ENCODE peak calls at places on chromosomes 7 and 10, in six cellular contexts. U is right atrium auricular region, D is astrocyte, G is suprapubic skin, V is ovary, F is prostate gland. B is an unnamed sample.

GRCh38 chr7:44184221-44184873 is 4.9 kb downstream of the GCK start:
- DNase-seq in V (no peak), G (no peak), D (peak; percentile 84), U (peak; percentile 44), F (no peak), B (peak; percentile 8)

GRCh38 chr10:104881740-104882139 is 240.7 kb downstream of the SORCS3 start:
- DNase-seq in D (no peak), V (no peak), U (no peak), F (no peak), G (no peak), B (no peak)

GRCh38 chr10:48523820-48524758 is 80.8 kb downstream of the ARHGAP22 start:
- DNase-seq in D (no peak), V (peak; percentile 72), U (no peak), F (no peak), G (peak; percentile 72), B (peak; percentile 64)

GRCh38 chr10:34814228-34815173 is 595 bp downstream of the PARD3 start:
- DNase-seq in U (no peak), F (peak; percentile 40), D (no peak), V (peak; percentile 77), G (peak; percentile 81), B (peak; percentile 49)

GRCh38 chr10:132659206-132660091 is 121.9 kb downstream of the INPP5A start:
- DNase-seq in V (no peak), G (no peak), U (no peak), F (peak; percentile 42), D (no peak), B (no peak)

GRCh38 chr10:127293640-127294039 is 97.2 kb upstream of the INSYN2A start:
- DNase-seq in G (no peak), F (no peak), D (no peak), V (no peak), U (no peak), B (no peak)

GRCh38 chr10:93061594-93062498 is 1.2 kb downstream of the CYP26C1 start:
- DNase-seq in F (no peak), V (no peak), D (peak; percentile 27), G (no peak), U (peak; percentile 46), B (no peak)

GRCh38 chr10:86217386-86218080 is 149.1 kb downstream of the GRID1 start:
- DNase-seq in G (no peak), F (no peak), D (peak; percentile 41), U (no peak), V (no peak), B (no peak)

GRCh38 chr10:70850097-70850496 is 34.3 kb downstream of the SGPL1 start:
- DNase-seq in U (no peak), F (no peak), G (no peak), V (no peak), D (peak; percentile 72), B (no peak)

GRCh38 chr7:142030294-142030693 is 34.6 kb downstream of the MGAM start:
- DNase-seq in F (no peak), D (no peak), U (no peak), V (no peak), G (no peak), B (no peak)

GRCh38 chr10:4383683-4384082 is 442.3 kb upstream of the AKR1E2 start:
- DNase-seq in V (no peak), D (peak; percentile 4), G (no peak), F (no peak), U (no peak), B (no peak)

GRCh38 chr7:153193144-153193595 is 433.6 kb downstream of the ACTR3B start:
- DNase-seq in F (no peak), V (peak; percentile 21), U (no peak), D (no peak), G (no peak), B (peak; percentile 61)

GRCh38 chr10:98467506-98468318 is 21.0 kb upstream of the HPS1 start:
- DNase-seq in U (peak; percentile 76), G (no peak), D (peak; percentile 68), V (peak; percentile 71), F (peak; percentile 83), B (peak; percentile 84)

GRCh38 chr7:16484453-16485158 is 19.1 kb upstream of the SOSTDC1 start:
- DNase-seq in G (no peak), V (no peak), U (no peak), F (no peak), D (peak; percentile 94), B (no peak)

GRCh38 chr10:43203491-43204393 is 63.1 kb downstream of the RASGEF1A start:
- DNase-seq in F (no peak), V (peak; percentile 22), U (no peak), D (no peak), G (peak; percentile 78), B (peak; percentile 48)

GRCh38 chr7:87875151-87876039 is 765 bp downstream of the SLC25A40 start:
- DNase-seq in G (no peak), V (no peak), D (no peak), F (peak; percentile 24), U (no peak), B (peak; percentile 54)

GRCh38 chr7:148753224-148753623 is 54.5 kb downstream of the CUL1 start:
- DNase-seq in U (no peak), V (no peak), G (no peak), F (no peak), D (peak; percentile 14), B (no peak)

GRCh38 chr7:4866528-4867496 is 5.0 kb upstream of the PAPOLB start:
- DNase-seq in F (no peak), U (no peak), D (no peak), G (no peak), V (no peak), B (no peak)

GRCh38 chr7:148719753-148720152 is 21.1 kb downstream of the CUL1 start:
- DNase-seq in G (no peak), U (no peak), D (no peak), V (no peak), F (no peak), B (no peak)

GRCh38 chr7:11231190-11231589 is 257.5 kb downstream of the PHF14 start:
- DNase-seq in G (no peak), V (no peak), U (no peak), D (no peak), F (no peak), B (no peak)

GRCh38 chr10:103712146-103712545 is 143.2 kb downstream of the SH3PXD2A start:
- DNase-seq in D (no peak), V (no peak), U (no peak), G (no peak), F (no peak), B (no peak)

GRCh38 chr7:50558380-50559051 is 6.7 kb downstream of the DDC start:
- DNase-seq in G (no peak), U (no peak), D (no peak), V (no peak), F (no peak), B (no peak)

GRCh38 chr10:20970044-20970443 is 72.9 kb upstream of the NEBL start:
- DNase-seq in D (peak; percentile 25), F (no peak), V (no peak), G (no peak), U (no peak), B (no peak)

GRCh38 chr7:135111379-135111778 is 36.5 kb upstream of the TMEM140 start:
- DNase-seq in F (no peak), V (no peak), U (no peak), D (no peak), G (no peak), B (no peak)

GRCh38 chr10:23826399-23826798 is 382.5 kb upstream of the KIAA1217 start:
- DNase-seq in U (no peak), D (no peak), V (no peak), F (peak; percentile 8), G (no peak), B (peak; percentile 38)

GRCh38 chr10:30542001-30542861 is 87.3 kb downstream of the LYZL2 start:
- DNase-seq in D (no peak), F (no peak), U (no peak), V (no peak), G (no peak), B (peak; percentile 20)
- TF ChIP-seq CTCF in D (no peak), F (no peak), U (no peak), V (no peak), G (no peak), B (no peak)

GRCh38 chr10:6574777-6575176 is 5.3 kb downstream of the PRKCQ start:
- DNase-seq in G (no peak), U (no peak), D (no peak), V (no peak), F (no peak), B (no peak)
- H3K4me1 ChIP-seq in G (peaks cover under 1% of the 10 kb centered on the region), U (peaks cover under 1% of the 10 kb centered on the region), D (no peaks in the 10 kb centered on the region), V (no peaks in the 10 kb centered on the region), F (no peaks in the 10 kb centered on the region), B (no peaks in the 10 kb centered on the region)

GRCh38 chr10:63719174-63719856 is 198.1 kb downstream of the REEP3 start:
- DNase-seq in F (no peak), D (no peak), G (no peak), V (no peak), U (no peak), B (no peak)

GRCh38 chr10:63718006-63718405 is 196.8 kb downstream of the REEP3 start:
- DNase-seq in D (no peak), U (no peak), F (no peak), G (no peak), V (no peak), B (no peak)

GRCh38 chr10:63720689-63721088 is 199.5 kb downstream of the REEP3 start:
- DNase-seq in V (no peak), F (no peak), U (no peak), D (no peak), G (no peak), B (no peak)

GRCh38 chr10:63718453-63718852 is 197.3 kb downstream of the REEP3 start:
- DNase-seq in F (no peak), G (no peak), D (no peak), U (no peak), V (no peak), B (no peak)

GRCh38 chr10:63720072-63720537 is 198.9 kb downstream of the REEP3 start:
- DNase-seq in V (no peak), D (no peak), U (no peak), G (no peak), F (peak; percentile 60), B (peak; percentile 65)
- H3K27ac ChIP-seq in V (no peak overlapping the region), D (no peak overlapping the region), U (peak overlapping the region; percentile 35), G (no peak overlapping the region), F (no peak overlapping the region), B (no peak overlapping the region)

GRCh38 chr7:70479153-70480021 is 652.6 kb upstream of the GALNT17 start:
- DNase-seq in U (no peak), V (no peak), F (no peak), D (no peak), G (no peak), B (no peak)

GRCh38 chr7:70480913-70481579 is 650.9 kb upstream of the GALNT17 start:
- DNase-seq in V (no peak), U (no peak), G (no peak), F (peak; percentile 79), D (peak; percentile 66), B (no peak)

GRCh38 chr7:70484255-70484654 is 647.7 kb upstream of the GALNT17 start:
- DNase-seq in V (no peak), D (no peak), U (no peak), F (no peak), G (no peak), B (no peak)

GRCh38 chr7:70477051-70478010 is 654.6 kb upstream of the GALNT17 start:
- DNase-seq in D (peak; percentile 82), G (no peak), U (no peak), F (no peak), V (no peak), B (peak; percentile 34)

DNA sequence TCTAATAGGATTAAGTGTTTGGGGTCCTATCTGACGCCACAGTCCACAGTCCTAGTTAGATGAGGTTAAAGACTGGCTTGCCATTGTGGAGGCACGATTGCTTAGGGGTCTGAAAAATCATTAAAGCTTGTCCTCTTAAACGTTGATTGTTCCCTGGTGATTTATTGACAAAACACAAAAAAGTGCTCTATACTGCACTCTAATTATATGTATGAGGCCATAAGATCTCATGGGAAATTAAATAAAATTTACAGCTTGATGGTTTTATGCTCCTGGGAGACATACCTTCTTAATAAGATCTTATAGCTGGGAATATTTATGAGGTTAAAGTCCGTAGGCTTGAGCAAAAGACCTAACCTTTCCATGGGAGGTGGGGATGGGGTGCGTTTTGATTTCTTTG is 650.2 kb upstream of the GALNT17 start:
- DNase-seq in F (no peak), V (no peak), G (no peak), U (no peak), D (no peak), B (no peak)
- TF ChIP-seq CTCF in F (no peak), V (no peak), G (no peak), U (no peak), D (no peak), B (no peak)

B was measured in testis.